ENCODE peak calls at places on chromosomes 5 and 9, in seven cellular contexts. H is right lobe of liver; J is PC-9; E is A549; I is GM12878; M is mesendoderm; P is CD8-positive, alpha-beta memory T cell. N is an unnamed sample. For H3K4me1, the result is how much of the 10 kb centered on the place peaks cover.

GRCh38 chr9:99873531-99873930 is 32.9 kb upstream of the STX17 start:
- DNase-seq in P (no peak), M (no peak), J (no peak), H (no peak), I (no peak), E (no peak), N (no peak)

GRCh38 chr9:91580136-91580535 is 156.5 kb upstream of the NFIL3 start:
- DNase-seq in P (no peak), H (no peak), J (no peak), E (no peak), M (peak), I (no peak), N (no peak)

GRCh38 chr5:177429248-177430045 is 3.0 kb downstream of the GRK6 start:
- DNase-seq in I (peak), J (no peak), P (peak), H (peak), M (no peak), E (no peak), N (peak)

GRCh38 chr5:55497712-55498111 is 37.1 kb downstream of the PLPP1 start:
- DNase-seq in E (no peak), I (no peak), M (peak), J (no peak), H (no peak), P (no peak), N (no peak)

GRCh38 chr9:38276751-38277439 is 115.6 kb upstream of the ALDH1B1 start:
- DNase-seq in H (no peak), E (no peak), P (no peak), J (no peak), M (no peak), I (no peak), N (no peak)

GRCh38 chr5:178116406-178116885 is 3.1 kb downstream of the N4BP3 start:
- DNase-seq in I (peak), E (no peak), P (peak), M (no peak), J (no peak), H (no peak), N (no peak)

GRCh38 chr5:113065626-113066025 is 89.0 kb downstream of the DCP2 start:
- DNase-seq in I (no peak), M (no peak), E (no peak), J (no peak), P (no peak), H (no peak), N (no peak)

GRCh38 chr5:54180616-54181015 is 129.8 kb downstream of the ARL15 start:
- DNase-seq in E (no peak), M (peak), P (no peak), H (no peak), I (no peak), J (no peak), N (no peak)

GRCh38 chr5:39256472-39256871 is 37.1 kb upstream of the FYB1 start:
- DNase-seq in H (no peak), M (no peak), J (peak), P (no peak), E (peak), I (peak), N (peak)

GRCh38 chr9:76521906-76522305 is 62.9 kb downstream of the GCNT1 start:
- DNase-seq in I (no peak), J (peak), H (no peak), E (no peak), M (no peak), P (no peak), N (no peak)

GRCh38 chr9:75359638-75360037 is 271.3 kb downstream of the OSTF1 start:
- DNase-seq in I (no peak), H (no peak), E (no peak), P (no peak), M (no peak), J (no peak), N (no peak)

GRCh38 chr5:16616536-16617271 is at the start of gene RETREG1:
- DNase-seq in J (peak), H (peak), M (peak), I (no peak), P (peak), E (peak), N (peak)

GRCh38 chr5:177985430-177986040 is 10.5 kb downstream of the PROP1 start:
- DNase-seq in E (no peak), I (no peak), H (no peak), M (no peak), P (no peak), J (no peak), N (no peak)

GRCh38 chr5:157597277-157597676 is 21.7 kb upstream of the ADAM19 start:
- DNase-seq in P (no peak), J (no peak), H (no peak), M (peak), I (no peak), E (no peak), N (no peak)

GRCh38 chr5:337565-338130 is 16.1 kb downstream of the AHRR start:
- DNase-seq in J (no peak), I (no peak), P (no peak), M (peak), E (peak), H (no peak), N (no peak)

GRCh38 chr9:117414220-117414905 is 494 bp downstream of the ASTN2 start:
- DNase-seq in J (no peak), P (no peak), M (peak), I (no peak), E (peak), H (peak), N (no peak)

GRCh38 chr5:164353155-164353554 is 847.7 kb downstream of the MAT2B start:
- DNase-seq in J (no peak), H (no peak), E (no peak), M (peak), P (no peak), I (no peak), N (no peak)

GRCh38 chr9:113042884-113043657 is 13.5 kb downstream of the ZFP37 start:
- DNase-seq in M (peak), H (no peak), J (no peak), I (no peak), P (no peak), E (peak), N (no peak)

GRCh38 chr5:152061095-152061494 is 136.4 kb upstream of the GLRA1 start:
- DNase-seq in J (no peak), M (no peak), I (no peak), P (no peak), H (no peak), E (no peak), N (no peak)

GRCh38 chr5:103589416-103590175 is 27.0 kb upstream of the NUDT12 start:
- DNase-seq in P (no peak), J (no peak), E (no peak), H (no peak), M (no peak), I (no peak), N (no peak)

GRCh38 chr9:136575626-136576268 is 29.9 kb upstream of the NOTCH1 start:
- DNase-seq in H (no peak), M (no peak), P (no peak), I (no peak), E (no peak), J (no peak), N (no peak)

GRCh38 chr9:2620876-2621677 is 510 bp upstream of the VLDLR start:
- DNase-seq in I (no peak), M (peak), E (peak), P (no peak), H (peak), J (peak), N (peak)

GRCh38 chr5:6046296-6046695 is 332.1 kb downstream of the MED10 start:
- DNase-seq in P (no peak), M (no peak), H (no peak), I (no peak), J (no peak), E (no peak), N (no peak)

GRCh38 chr9:131254107-131254491 is 22.2 kb downstream of the FAM78A start:
- DNase-seq in M (no peak), P (no peak), E (no peak), J (no peak), H (no peak), I (no peak), N (no peak)

GRCh38 chr5:157516626-157517325 is 56.8 kb downstream of the NIPAL4 start:
- DNase-seq in J (peak), M (no peak), I (no peak), P (no peak), E (peak), H (no peak), N (no peak)

GRCh38 chr5:86737579-86737978 is 119.8 kb downstream of the COX7C start:
- DNase-seq in J (no peak), E (no peak), I (no peak), M (no peak), P (no peak), H (no peak), N (no peak)

GRCh38 chr5:3854069-3854741 is 258.6 kb downstream of the IRX1 start:
- DNase-seq in E (no peak), M (peak), I (no peak), J (no peak), P (no peak), H (no peak), N (no peak)

GRCh38 chr9:88748566-88749238 is 213.7 kb downstream of the NXNL2 start:
- DNase-seq in I (no peak), P (no peak), H (peak), J (peak), M (no peak), E (no peak), N (no peak)

GRCh38 chr5:126561908-126562307 is 33.1 kb downstream of the ALDH7A1 start:
- DNase-seq in J (no peak), M (no peak), P (no peak), E (no peak), I (no peak), H (no peak), N (no peak)

GRCh38 chr9:116365056-116365471 is 211.5 kb downstream of the PAPPA start:
- DNase-seq in J (peak), P (no peak), H (no peak), I (no peak), M (peak), E (no peak), N (peak)

GRCh38 chr5:115419794-115420585 is 123.5 kb upstream of the CCDC112 start:
- DNase-seq in P (no peak), E (peak), M (peak), I (no peak), J (peak), H (no peak), N (no peak)

GRCh38 chr9:127769985-127770904 is 8.2 kb downstream of the SH2D3C start:
- DNase-seq in I (no peak), P (no peak), J (no peak), E (no peak), M (no peak), H (no peak), N (no peak)

GRCh38 chr5:135490245-135491037 is 38.3 kb upstream of the TIFAB start:
- DNase-seq in I (no peak), H (no peak), J (no peak), E (no peak), P (no peak), M (no peak), N (no peak)
- H3K4me1 ChIP-seq in I (under half), H (under half), J (under half), E (under half), P (under half), M (under half), N (under half)

GRCh38 chr5:110008131-110008530 is 318.4 kb downstream of the MAN2A1 start:
- DNase-seq in I (no peak), H (no peak), E (no peak), J (no peak), P (no peak), M (no peak), N (no peak)
- H3K4me1 ChIP-seq in I (under half), H (under half), E (under half), J (under half), P (under half), M (under half), N (under half)

GRCh38 chr5:172446336-172447051 is 7.8 kb downstream of the SH3PXD2B start:
- DNase-seq in E (no peak), I (no peak), P (no peak), H (no peak), J (no peak), M (no peak), N (no peak)
- H3K4me1 ChIP-seq in E (under half), I (under half), P (under half), H (under half), J (under half), M (under half), N (under half)

GRCh38 chr9:27368317-27368985 is 71.5 kb upstream of the EQTN start:
- DNase-seq in I (no peak), E (no peak), J (no peak), H (no peak), M (peak), P (no peak), N (no peak)

GRCh38 chr9:27373851-27374250 is 76.9 kb upstream of the EQTN start:
- DNase-seq in I (no peak), H (no peak), E (no peak), J (no peak), P (no peak), M (no peak), N (no peak)

GRCh38 chr9:27369591-27369990 is 72.6 kb upstream of the EQTN start:
- DNase-seq in P (no peak), J (no peak), I (no peak), M (peak), H (no peak), E (no peak), N (no peak)

GRCh38 chr9:27367922-27368316 is 71.0 kb upstream of the EQTN start:
- DNase-seq in P (no peak), H (no peak), E (no peak), M (no peak), I (no peak), J (no peak), N (no peak)

DNA sequence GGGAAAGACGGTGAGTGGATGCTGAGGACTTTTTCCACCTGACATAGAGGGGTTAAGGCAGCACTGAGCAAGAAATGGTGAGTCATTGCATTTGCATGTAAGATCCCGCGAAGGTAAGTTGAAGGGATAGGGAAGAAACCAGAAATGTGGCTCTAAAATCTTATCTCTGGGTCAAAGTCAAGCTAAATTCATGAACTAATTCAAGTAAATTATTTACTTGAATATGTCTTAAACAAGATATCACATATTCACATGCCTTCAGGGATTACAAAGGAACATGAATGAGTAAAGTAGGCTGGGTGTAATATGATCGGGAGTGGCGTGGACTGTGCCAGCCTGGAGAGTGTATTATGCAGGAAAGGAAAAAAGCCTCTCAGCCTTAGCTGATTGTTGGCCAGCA is 74.4 kb upstream of the EQTN start:
- DNase-seq in P (no peak), J (peak), H (no peak), E (peak), I (no peak), M (peak), N (peak)
- H3K4me1 ChIP-seq in P (under half), J (under half), H (under half), E (under half), I (under half), M (under half), N (under half)

DNA sequence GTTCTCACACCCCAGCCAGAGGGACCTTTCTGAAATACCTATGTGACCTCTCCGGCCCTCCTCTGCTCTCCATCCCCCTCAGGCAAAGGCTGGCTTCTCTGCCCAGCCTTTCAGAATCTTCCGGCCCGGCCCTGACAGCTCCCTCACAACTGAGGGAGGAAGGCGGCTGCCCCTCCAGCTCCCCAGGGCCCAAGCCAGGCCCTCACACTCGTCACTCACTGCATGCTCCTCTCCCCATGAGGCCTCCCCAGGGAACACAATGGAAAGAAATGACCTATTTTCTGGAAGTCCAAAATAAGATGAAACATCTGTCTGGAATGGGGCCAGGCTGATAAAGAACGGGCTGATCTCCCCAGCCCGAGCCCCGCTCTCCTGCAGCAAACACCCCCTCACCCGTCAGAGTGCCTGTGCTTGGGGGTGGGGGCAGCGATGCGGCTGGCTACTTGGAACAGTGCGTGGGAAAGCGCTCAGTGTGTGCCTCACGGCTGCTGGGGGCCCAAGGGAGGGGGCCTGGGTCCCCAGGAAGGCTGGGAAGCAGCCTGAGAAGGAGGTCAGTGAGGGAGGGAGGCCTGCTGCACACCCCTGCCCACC is 11.3 kb downstream of the PDGFRB start:
- DNase-seq in I (no peak), P (no peak), E (no peak), M (no peak), J (no peak), H (no peak), N (no peak)
- H3K4me1 ChIP-seq in I (under half), P (under half), E (under half), M (under half), J (under half), H (under half), N (under half)

GRCh38 chr9:134395002-134395517 is 68.8 kb downstream of the RXRA start:
- DNase-seq in I (no peak), M (no peak), H (no peak), J (no peak), E (no peak), P (no peak), N (no peak)

GRCh38 chr9:134396258-134396742 is 70.0 kb downstream of the RXRA start:
- DNase-seq in M (no peak), H (peak), E (no peak), J (no peak), I (peak), P (peak), N (no peak)

GRCh38 chr9:134393582-134394280 is 67.5 kb downstream of the RXRA start:
- DNase-seq in E (no peak), J (no peak), I (no peak), M (no peak), P (peak), H (no peak), N (no peak)

GRCh38 chr9:134396825-134397224 is 70.6 kb downstream of the RXRA start:
- DNase-seq in P (peak), H (no peak), M (no peak), J (no peak), I (no peak), E (no peak), N (no peak)

DNA sequence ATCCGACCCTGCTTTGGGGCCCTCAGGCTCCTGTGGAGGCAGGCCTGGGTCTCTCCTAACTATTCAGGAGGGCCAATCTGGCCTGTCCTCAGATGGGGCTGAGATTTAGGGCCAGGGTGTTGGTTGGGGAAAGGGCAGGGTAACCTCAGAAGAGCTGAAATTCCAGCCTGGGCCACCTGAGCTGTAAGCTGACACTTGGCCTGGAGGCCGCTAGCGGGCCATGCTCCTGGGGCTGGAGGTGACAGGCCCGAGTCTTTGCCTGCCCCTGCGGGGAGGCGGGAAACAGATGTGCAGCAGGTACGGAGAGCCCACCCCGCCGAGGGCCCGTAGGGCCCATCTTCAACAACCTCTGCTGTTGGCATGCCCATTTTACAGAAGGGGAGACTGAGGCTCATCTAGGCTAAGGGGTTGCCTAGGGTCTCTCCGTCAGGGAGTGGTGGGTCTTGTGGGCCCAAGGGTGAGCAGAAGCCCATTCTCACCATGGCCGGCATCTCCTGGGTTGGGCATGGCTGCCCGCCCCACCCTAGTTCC is 69.5 kb downstream of the RXRA start:
- DNase-seq in P (no peak), M (no peak), J (no peak), E (no peak), I (no peak), H (no peak), N (no peak)
- H3K4me1 ChIP-seq in P (half or more), M (under half), J (under half), E (under half), I (under half), H (under half), N (under half)

GRCh38 chr5:173454764-173455598 is 126.8 kb upstream of the STC2 start:
- DNase-seq in J (peak), I (no peak), H (no peak), P (no peak), E (peak), M (peak), N (no peak)
- H3K4me1 ChIP-seq in J (half or more), I (under half), H (under half), P (under half), E (under half), M (under half), N (under half)

GRCh38 chr5:139296198-139296597 is 2.7 kb downstream of the MATR3 start:
- DNase-seq in M (no peak), E (no peak), P (no peak), J (no peak), I (no peak), H (no peak), N (no peak)
- H3K4me1 ChIP-seq in M (under half), E (under half), P (half or more), J (under half), I (under half), H (under half), N (under half)

GRCh38 chr5:143396353-143396940 is 7.0 kb downstream of the NR3C1 start:
- DNase-seq in P (no peak), E (no peak), I (no peak), M (no peak), H (no peak), J (no peak), N (no peak)
- H3K4me1 ChIP-seq in P (half or more), E (under half), I (under half), M (under half), H (under half), J (half or more), N (under half)